ENCODE peak calls at places on chromosomes 11 and 22, in ten cellular contexts. C, P, L, S, R, W, Z, Q, D and I are unnamed samples.

GRCh38 chr22:20805972-20806471 is 32.1 kb downstream of the SERPIND1 start:
- DNase-seq in D (no peak), W (no peak), S (no peak), Q (no peak), C (no peak), Z (no peak), P (no peak), L (no peak), R (no peak), I (no peak)

GRCh38 chr22:19896665-19897355 is 42.1 kb upstream of the GNB1L start:
- DNase-seq in D (peak), R (no peak), W (no peak), Z (no peak), C (no peak), Q (no peak), P (no peak), S (no peak), L (no peak), I (no peak)

GRCh38 chr22:24592144-24592845 is 578 bp downstream of the LRRC75B start:
- DNase-seq in Q (peak), R (peak), P (no peak), C (no peak), S (peak), D (no peak), L (peak), Z (peak), W (no peak), I (no peak)

GRCh38 chr11:8209208-8209807 is 40.5 kb upstream of the RIC3 start:
- DNase-seq in R (no peak), Q (no peak), Z (no peak), D (no peak), C (no peak), L (no peak), W (no peak), P (no peak), S (no peak), I (peak)

GRCh38 chr22:29621761-29622526 is 18.5 kb downstream of the NF2 start:
- DNase-seq in P (peak), D (peak), C (no peak), W (no peak), S (no peak), Q (no peak), L (peak), R (no peak), Z (peak), I (no peak)

GRCh38 chr22:29944339-29944738 is 61.4 kb downstream of the MTMR3 start:
- DNase-seq in W (no peak), D (no peak), L (no peak), Q (no peak), Z (no peak), R (no peak), S (no peak), C (no peak), P (no peak), I (no peak)

GRCh38 chr11:34395916-34396555 is 38.2 kb upstream of the ABTB2 start:
- DNase-seq in D (no peak), L (peak), Z (peak), Q (no peak), R (no peak), W (no peak), C (no peak), P (peak), S (no peak), I (no peak)

GRCh38 chr11:127340438-127340837 is 339.9 kb upstream of the KIRREL3 start:
- DNase-seq in W (no peak), Z (no peak), Q (no peak), C (no peak), P (no peak), L (no peak), S (no peak), R (no peak), D (no peak), I (no peak)

GRCh38 chr22:50030315-50031188 is 18.0 kb upstream of the IL17REL start:
- DNase-seq in D (peak), R (peak), Q (peak), C (peak), Z (peak), P (peak), L (peak), W (peak), S (peak), I (peak)

GRCh38 chr11:58923300-58923788 is 15.9 kb upstream of the GLYATL1 start:
- DNase-seq in C (no peak), W (no peak), L (peak), S (peak), R (no peak), D (peak), P (no peak), Z (no peak), Q (peak), I (peak)

GRCh38 chr22:42959472-42960145 is 55.3 kb downstream of the PACSIN2 start:
- DNase-seq in C (no peak), W (no peak), L (peak), S (peak), Q (no peak), D (peak), P (peak), R (no peak), Z (peak), I (peak)

GRCh38 chr22:37640591-37641250 is 1.3 kb downstream of the SH3BP1 start:
- DNase-seq in C (no peak), W (no peak), P (no peak), Z (no peak), Q (no peak), R (no peak), D (no peak), L (no peak), S (peak), I (peak)

GRCh38 chr11:34823639-34824038 is 92.5 kb downstream of the APIP start:
- DNase-seq in S (no peak), P (peak), Q (no peak), Z (no peak), D (no peak), C (no peak), W (no peak), L (no peak), R (no peak), I (no peak)

GRCh38 chr11:47847892-47848635 is at the start of gene NUP160:
- DNase-seq in Q (peak), C (peak), R (peak), L (peak), S (peak), Z (peak), D (peak), P (no peak), W (peak), I (peak)

GRCh38 chr22:19466126-19466716 is 12.8 kb downstream of the UFD1 start:
- DNase-seq in C (no peak), D (no peak), W (no peak), Q (no peak), P (no peak), R (no peak), Z (no peak), L (no peak), S (no peak), I (no peak)

GRCh38 chr11:443542-444199 is 1.9 kb upstream of the ANO9 start:
- DNase-seq in R (no peak), S (no peak), C (no peak), P (peak), Z (no peak), W (no peak), D (no peak), L (peak), Q (no peak), I (peak)

GRCh38 chr11:116186592-116186991 is 586.2 kb downstream of the BUD13 start:
- DNase-seq in S (no peak), R (no peak), C (no peak), Q (no peak), D (no peak), Z (no peak), L (no peak), P (no peak), W (no peak), I (no peak)

GRCh38 chr22:28442951-28443876 is 236.4 kb downstream of the TTC28 start:
- DNase-seq in C (no peak), P (peak), L (peak), Z (peak), D (peak), W (peak), Q (peak), R (peak), S (peak), I (peak)

GRCh38 chr11:1138053-1138452 is 19.7 kb upstream of the MUC5AC start:
- DNase-seq in Z (no peak), W (no peak), R (no peak), L (peak), P (no peak), C (no peak), S (no peak), D (peak), Q (no peak), I (no peak)

GRCh38 chr22:41687901-41688364 is 734 bp downstream of the SNU13 start:
- DNase-seq in C (no peak), D (peak), P (no peak), S (peak), Z (peak), L (peak), Q (no peak), W (peak), R (no peak), I (no peak)

GRCh38 chr22:47836957-47837356 is 1074.5 kb downstream of the TBC1D22A start:
- DNase-seq in D (peak), Q (no peak), Z (no peak), L (peak), R (no peak), W (no peak), S (no peak), P (no peak), C (no peak), I (no peak)

GRCh38 chr11:18608373-18608772 is 8.8 kb downstream of the MISFA start:
- DNase-seq in C (no peak), Q (no peak), P (no peak), D (no peak), Z (peak), L (peak), R (no peak), S (no peak), W (no peak), I (no peak)

GRCh38 chr11:17351510-17352176 is at the start of gene NCR3LG1:
- DNase-seq in S (peak), C (peak), L (peak), Z (peak), W (peak), R (peak), P (peak), D (peak), Q (peak), I (peak)

GRCh38 chr11:46066335-46066734 is 54.9 kb downstream of the PHF21A start:
- DNase-seq in P (no peak), W (no peak), C (no peak), L (no peak), Z (no peak), R (no peak), S (no peak), D (peak), Q (no peak), I (no peak)

GRCh38 chr11:9070740-9071476 is 20.5 kb downstream of the SCUBE2 start:
- DNase-seq in Z (no peak), D (no peak), R (no peak), L (no peak), C (no peak), P (no peak), S (no peak), Q (no peak), W (no peak), I (no peak)

GRCh38 chr22:39239561-39240423 is 5.0 kb downstream of the PDGFB start:
- DNase-seq in W (no peak), S (peak), D (peak), P (no peak), R (no peak), C (no peak), L (no peak), Z (no peak), Q (no peak), I (peak)

GRCh38 chr11:109249597-109249996 is 172.4 kb upstream of the C11orf87 start:
- DNase-seq in S (no peak), Z (no peak), P (no peak), W (no peak), D (no peak), C (no peak), L (no peak), R (no peak), Q (no peak), I (no peak)

GRCh38 chr11:61472868-61473267 is 35.7 kb upstream of the LRRC10B start:
- DNase-seq in S (no peak), P (no peak), W (no peak), Q (no peak), D (no peak), L (peak), Z (no peak), R (no peak), C (no peak), I (no peak)

GRCh38 chr11:83072689-83073242 is 1.1 kb upstream of the RAB30 start:
- DNase-seq in L (no peak), Q (no peak), Z (no peak), W (no peak), C (no peak), D (no peak), R (no peak), S (no peak), P (no peak), I (no peak)

GRCh38 chr11:122505304-122506006 is 150.1 kb upstream of the UBASH3B start:
- DNase-seq in Z (peak), L (peak), W (peak), S (peak), C (no peak), D (peak), R (peak), P (peak), Q (peak), I (peak)

GRCh38 chr22:36397081-36397766 is 9.5 kb upstream of the MYH9 start:
- DNase-seq in Z (peak), D (peak), Q (no peak), L (no peak), S (no peak), W (no peak), C (no peak), P (no peak), R (no peak), I (no peak)

GRCh38 chr11:66126808-66127555 is 56.9 kb downstream of the PACS1 start:
- DNase-seq in W (peak), Z (peak), S (peak), C (peak), R (no peak), P (no peak), Q (peak), D (peak), L (peak), I (peak)